ENCODE peak calls at places on chromosomes 16 and 17, in four cellular contexts. L, Q, C and U are unnamed samples.

GRCh38 chr16:57045694-57046381 is 46.5 kb upstream of the CPNE2 start:
- DNase-seq in Q (peak), L (peak), C (peak), U (peak)

GRCh38 chr16:74742051-74742481 is 32.6 kb downstream of the FA2H start:
- DNase-seq in C (no peak), L (no peak), Q (no peak), U (no peak)

GRCh38 chr16:89583895-89584644 is 8.5 kb downstream of the CPNE7 start:
- DNase-seq in Q (no peak), C (no peak), L (no peak), U (no peak)

GRCh38 chr16:59463776-59464175 is 729.7 kb upstream of the GOT2 start:
- DNase-seq in L (no peak), Q (no peak), C (no peak), U (no peak)

GRCh38 chr17:1108810-1109605 is 70.8 kb downstream of the ABR start:
- DNase-seq in Q (no peak), L (no peak), C (no peak), U (peak)

GRCh38 chr17:19010729-19011505 is 6.4 kb upstream of the FAM83G start:
- DNase-seq in L (peak), C (no peak), Q (no peak), U (no peak)

GRCh38 chr17:56478836-56479447 is 114.6 kb upstream of the NOG start:
- DNase-seq in C (no peak), Q (peak), L (peak), U (peak)

GRCh38 chr16:72029567-72030271 is 21.2 kb downstream of the DHODH start:
- DNase-seq in C (no peak), L (no peak), Q (no peak), U (no peak)

GRCh38 chr16:64339052-64339770 is 782.7 kb downstream of the CDH11 start:
- DNase-seq in L (no peak), C (no peak), Q (no peak), U (no peak)

GRCh38 chr16:70470927-70471341 is 16.5 kb downstream of the FCSK start:
- DNase-seq in C (no peak), Q (peak), L (peak), U (peak)

GRCh38 chr16:11256657-11257130 is 690 bp upstream of the SOCS1 start:
- DNase-seq in Q (peak), C (no peak), L (no peak), U (peak)

GRCh38 chr16:57945740-57946138 is 25.2 kb downstream of the CNGB1 start:
- DNase-seq in C (no peak), L (peak), Q (peak), U (no peak)

GRCh38 chr17:39939588-39940419 is 12.3 kb downstream of the LRRC3C start:
- DNase-seq in L (no peak), C (peak), Q (peak), U (peak)

GRCh38 chr16:61993076-61993475 is 43.2 kb downstream of the CDH8 start:
- DNase-seq in L (no peak), C (no peak), Q (no peak), U (no peak)

GRCh38 chr16:3311496-3311895 is 6.2 kb downstream of the ZNF75A start:
- DNase-seq in Q (no peak), L (no peak), C (no peak), U (no peak)

GRCh38 chr16:20334396-20334795 is 7.1 kb upstream of the GP2 start:
- DNase-seq in Q (no peak), L (no peak), C (no peak), U (no peak)

GRCh38 chr17:38815576-38816193 is 9.4 kb downstream of the CWC25 start:
- DNase-seq in C (no peak), Q (peak), L (no peak), U (no peak)

GRCh38 chr17:80868022-80868609 is 123.5 kb upstream of the CHMP6 start:
- DNase-seq in C (no peak), Q (no peak), L (no peak), U (no peak)

GRCh38 chr17:27091043-27091497 is 202.8 kb upstream of the WSB1 start:
- DNase-seq in Q (no peak), L (no peak), C (no peak), U (no peak)

GRCh38 chr17:41338961-41339485 is 11.6 kb downstream of the KRT33A start:
- DNase-seq in L (no peak), C (peak), Q (no peak), U (no peak)

GRCh38 chr16:30924086-30924714 is 828 bp downstream of the FBXL19 start:
- DNase-seq in Q (peak), L (no peak), C (no peak), U (peak)

GRCh38 chr16:81069063-81069462 is 8.0 kb downstream of the C16orf46 start:
- DNase-seq in L (no peak), Q (no peak), C (no peak), U (no peak)

GRCh38 chr16:31404353-31405064 is 11.4 kb downstream of the ITGAD start:
- DNase-seq in L (no peak), Q (peak), C (no peak), U (no peak)

GRCh38 chr16:86805210-86805609 is 226.9 kb downstream of the FOXL1 start:
- DNase-seq in C (no peak), Q (no peak), L (no peak), U (no peak)

GRCh38 chr16:30096862-30097563 is 1.0 kb upstream of the YPEL3 start:
- DNase-seq in Q (no peak), L (no peak), C (no peak), U (no peak)

GRCh38 chr17:32815460-32815859 is 61.5 kb downstream of the MYO1D start:
- DNase-seq in L (no peak), C (no peak), Q (no peak), U (no peak)

GRCh38 chr17:28760561-28760960 is 16.8 kb downstream of the TRAF4 start:
- DNase-seq in Q (no peak), C (no peak), L (no peak), U (no peak)

GRCh38 chr16:71250461-71251232 is 20.1 kb upstream of the HYDIN start:
- DNase-seq in L (no peak), C (no peak), Q (no peak), U (no peak)

GRCh38 chr17:48045270-48046001 is 2.7 kb upstream of the NFE2L1 start:
- DNase-seq in L (no peak), Q (peak), C (no peak), U (no peak)

GRCh38 chr17:4206945-4207344 is 56.8 kb downstream of the ANKFY1 start:
- DNase-seq in L (no peak), C (no peak), Q (peak), U (no peak)

GRCh38 chr16:30430428-30430970 is 669 bp upstream of the DCTPP1 start:
- DNase-seq in Q (peak), L (peak), C (no peak), U (peak)

GRCh38 chr17:31842416-31843381 is 16.3 kb downstream of the COPRS start:
- DNase-seq in L (peak), C (no peak), Q (peak), U (peak)

GRCh38 chr17:56231693-56232092 is 78.4 kb downstream of the ANKFN1 start:
- DNase-seq in C (no peak), Q (no peak), L (no peak), U (no peak)

GRCh38 chr16:57310801-57311200 is 26.3 kb upstream of the PLLP start:
- DNase-seq in L (no peak), Q (no peak), C (no peak), U (no peak)

GRCh38 chr17:14156689-14157088 is 80.0 kb downstream of the CDRT15 start:
- DNase-seq in C (no peak), L (peak), Q (no peak), U (no peak)

GRCh38 chr16:65044861-65045260 is 77.0 kb downstream of the CDH11 start:
- DNase-seq in L (no peak), Q (no peak), C (no peak), U (no peak)

GRCh38 chr16:46859719-46860152 is 24.4 kb upstream of the GPT2 start:
- DNase-seq in C (no peak), Q (no peak), L (peak), U (no peak)

GRCh38 chr16:46854846-46855245 is 23.9 kb upstream of the C16orf87 start:
- DNase-seq in Q (no peak), C (no peak), L (no peak), U (no peak)

GRCh38 chr16:46858151-46858550 is 26.0 kb upstream of the GPT2 start:
- DNase-seq in C (no peak), Q (no peak), L (no peak), U (no peak)

GRCh38 chr16:46855389-46855788 is 24.4 kb upstream of the C16orf87 start:
- DNase-seq in L (peak), C (no peak), Q (no peak), U (no peak)

GRCh38 chr16:46857261-46857962 is 26.4 kb upstream of the C16orf87 start:
- DNase-seq in Q (peak), C (no peak), L (peak), U (peak)
- TF ChIP-seq NFIC in Q (no peak), C (no peak), L (no peak), U (no peak)

GRCh38 chr16:85448557-85449194 is 164.4 kb upstream of the GSE1 start:
- DNase-seq in L (peak), Q (no peak), C (no peak), U (peak)

GRCh38 chr16:85447657-85448313 is 165.3 kb upstream of the GSE1 start:
- DNase-seq in Q (no peak), L (no peak), C (no peak), U (no peak)

GRCh38 chr16:85444879-85445778 is 168.0 kb upstream of the GSE1 start:
- DNase-seq in C (no peak), Q (peak), L (no peak), U (peak)

GRCh38 chr16:85445779-85446222 is 167.3 kb upstream of the GSE1 start:
- DNase-seq in L (no peak), C (no peak), Q (no peak), U (peak)

GRCh38 chr16:85446846-85447656 is 166.1 kb upstream of the GSE1 start:
- DNase-seq in L (no peak), Q (no peak), C (peak), U (no peak)
- TF ChIP-seq NFIC in L (no peak), Q (no peak), C (no peak), U (no peak)

GRCh38 chr17:7586673-7587419 is 3.0 kb downstream of the SOX15 start:
- DNase-seq in C (no peak), Q (peak), L (peak), U (no peak)
- TF ChIP-seq NFIC in C (no peak), Q (no peak), L (no peak), U (no peak)

GRCh38 chr16:84916850-84917249 is 94.5 kb downstream of the ZDHHC7 start:
- DNase-seq in Q (no peak), L (no peak), C (no peak), U (no peak)

GRCh38 chr16:84911490-84912216 is 91.9 kb downstream of the CRISPLD2 start:
- DNase-seq in C (no peak), Q (no peak), L (no peak), U (no peak)

GRCh38 chr16:84916156-84916555 is 95.2 kb downstream of the ZDHHC7 start:
- DNase-seq in Q (no peak), L (no peak), C (no peak), U (no peak)

GRCh38 chr16:84913315-84913714 is 93.5 kb downstream of the CRISPLD2 start:
- DNase-seq in C (no peak), Q (peak), L (no peak), U (peak)

GRCh38 chr16:84914273-84914672 is 94.5 kb downstream of the CRISPLD2 start:
- DNase-seq in Q (no peak), L (no peak), C (no peak), U (no peak)
- TF ChIP-seq NFIC in Q (no peak), L (no peak), C (no peak), U (no peak)

GRCh38 chr17:72405662-72406230 is 284.9 kb downstream of the SOX9 start:
- DNase-seq in L (no peak), C (no peak), Q (no peak), U (no peak)

GRCh38 chr17:72402727-72403210 is 281.9 kb downstream of the SOX9 start:
- DNase-seq in C (no peak), Q (no peak), L (no peak), U (no peak)

GRCh38 chr17:72403713-72404209 is 282.9 kb downstream of the SOX9 start:
- DNase-seq in L (peak), Q (no peak), C (no peak), U (no peak)

GRCh38 chr17:72406501-72406900 is 285.7 kb downstream of the SOX9 start:
- DNase-seq in C (no peak), Q (no peak), L (no peak), U (no peak)

DNA sequence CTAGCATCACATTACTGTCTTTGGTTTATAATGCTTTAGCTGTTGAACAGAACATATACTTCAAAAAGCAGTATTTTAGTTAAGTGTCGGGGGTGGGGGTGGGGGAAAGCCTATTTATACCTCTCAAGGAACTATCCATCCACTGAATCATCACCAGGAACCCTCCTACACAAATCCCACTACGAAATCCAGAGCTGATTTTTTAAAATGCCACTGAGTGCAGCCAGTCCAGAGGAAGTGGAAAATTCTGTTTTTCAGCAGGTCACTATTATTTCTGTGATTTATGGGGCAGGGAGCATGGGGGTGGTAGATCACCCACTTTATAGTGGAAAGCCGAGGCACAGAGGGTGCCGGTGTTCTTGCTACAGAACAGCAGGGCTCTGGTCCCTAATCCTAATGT is 284.1 kb downstream of the SOX9 start:
- DNase-seq in C (no peak), L (no peak), Q (no peak), U (no peak)
- TF ChIP-seq NFIC in C (no peak), L (no peak), Q (no peak), U (peak)

GRCh38 chr16:8493885-8494487 is 96.3 kb downstream of the TMEM114 start:
- DNase-seq in L (no peak), Q (no peak), C (no peak), U (peak)

GRCh38 chr16:8486985-8487384 is 103.3 kb downstream of the TMEM114 start:
- DNase-seq in L (no peak), C (no peak), Q (no peak), U (no peak)

GRCh38 chr16:8492690-8493089 is 97.6 kb downstream of the TMEM114 start:
- DNase-seq in Q (no peak), C (no peak), L (no peak), U (no peak)

DNA sequence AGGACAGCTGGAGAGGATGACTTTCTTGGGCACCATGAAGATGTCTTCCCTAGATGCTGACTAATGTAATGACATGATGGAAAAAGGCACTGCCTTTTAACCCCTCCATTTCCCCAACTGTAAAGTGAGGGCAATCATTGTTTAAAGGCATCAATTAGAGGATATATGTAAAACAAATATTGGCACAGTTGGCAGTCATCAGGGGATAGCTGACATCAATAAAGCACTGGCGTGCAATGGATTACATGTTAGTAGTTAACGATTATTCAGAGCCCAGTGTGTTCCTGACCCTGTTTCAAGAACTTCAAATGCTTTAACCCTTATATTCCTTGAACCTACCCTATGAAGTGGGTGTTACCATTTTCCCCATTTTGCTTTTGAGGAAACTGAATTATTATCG is 100.7 kb downstream of the TMEM114 start:
- DNase-seq in C (no peak), Q (no peak), L (no peak), U (no peak)
- TF ChIP-seq NFIC in C (no peak), Q (no peak), L (no peak), U (no peak)